ENCODE peak calls at places on chromosome 1, in nine cellular contexts. R is thoracic aorta; H is colonic mucosa; X is fibroblast of lung; J is heart right ventricle; C is ovary; U is lung; L is A673; K is CD8-positive, alpha-beta T cell. I is an unnamed sample.

GRCh38 chr1:118947003-118947765 is 41.0 kb downstream of the TBX15 start:
- DNase-seq in R (no peak), H (no peak), X (peak), J (no peak), C (no peak), U (no peak), L (no peak), K (no peak), I (no peak)

GRCh38 chr1:3139871-3140837 is 71.2 kb downstream of the PRDM16 start:
- DNase-seq in R (no peak), H (no peak), X (no peak), J (no peak), C (no peak), U (no peak), L (no peak), K (no peak), I (no peak)

GRCh38 chr1:200319143-200319542 is 90.7 kb downstream of the ZNF281 start:
- DNase-seq in R (no peak), H (no peak), X (no peak), J (no peak), C (no peak), U (no peak), L (no peak), K (no peak), I (peak)

GRCh38 chr1:150476754-150477153 is 10.5 kb upstream of the TARS2 start:
- DNase-seq in R (no peak), H (no peak), X (no peak), J (no peak), C (no peak), U (no peak), L (no peak), K (no peak), I (no peak)

GRCh38 chr1:29190718-29191117 is 9.0 kb upstream of the SRSF4 start:
- DNase-seq in R (no peak), H (no peak), X (no peak), J (no peak), C (no peak), U (no peak), L (no peak), K (no peak), I (no peak)

GRCh38 chr1:16720403-16721223 is 19.7 kb upstream of the RNU1-4 start:
- DNase-seq in R (no peak), H (no peak), X (no peak), J (no peak), C (peak), U (peak), L (no peak), K (no peak), I (peak)

GRCh38 chr1:91428182-91428798 is 23.7 kb upstream of the HFM1 start:
- DNase-seq in R (no peak), H (no peak), X (no peak), J (no peak), C (no peak), U (no peak), L (no peak), K (no peak), I (no peak)

GRCh38 chr1:25881266-25881665 is 5.8 kb upstream of the PAQR7 start:
- DNase-seq in R (no peak), H (no peak), X (no peak), J (no peak), C (no peak), U (no peak), L (no peak), K (no peak), I (no peak)

GRCh38 chr1:65339866-65340483 is 30.6 kb downstream of the DNAJC6 start:
- DNase-seq in R (no peak), H (no peak), X (peak), J (no peak), C (no peak), U (no peak), L (no peak), K (no peak), I (peak)

GRCh38 chr1:177209357-177209756 is 38.6 kb downstream of the BRINP2 start:
- DNase-seq in R (peak), H (peak), X (peak), J (peak), C (peak), U (peak), L (peak), K (no peak), I (peak)

GRCh38 chr1:27603320-27603961 is 503 bp downstream of the AHDC1 start:
- DNase-seq in R (no peak), H (no peak), X (no peak), J (peak), C (peak), U (no peak), L (peak), K (peak), I (no peak)

GRCh38 chr1:7940745-7941436 is at the start of gene TNFRSF9:
- DNase-seq in R (no peak), H (no peak), X (no peak), J (no peak), C (no peak), U (peak), L (no peak), K (peak), I (peak)

GRCh38 chr1:244388961-244389360 is 62.7 kb downstream of the ADSS2 start:
- DNase-seq in R (no peak), H (no peak), X (peak), J (no peak), C (no peak), U (no peak), L (no peak), K (no peak), I (no peak)

GRCh38 chr1:51491166-51491981 is 27.7 kb downstream of the EPS15 start:
- DNase-seq in R (no peak), H (peak), X (no peak), J (no peak), C (no peak), U (no peak), L (no peak), K (no peak), I (peak)

GRCh38 chr1:58592521-58593134 is 15.6 kb upstream of the TACSTD2 start:
- DNase-seq in R (peak), H (no peak), X (peak), J (peak), C (peak), U (peak), L (peak), K (no peak), I (peak)

GRCh38 chr1:203306089-203306969 is 1.0 kb downstream of the BTG2 start:
- DNase-seq in R (peak), H (peak), X (peak), J (peak), C (peak), U (peak), L (peak), K (peak), I (peak)

GRCh38 chr1:214568328-214568727 is 16.9 kb upstream of the PTPN14 start:
- DNase-seq in R (no peak), H (no peak), X (peak), J (no peak), C (no peak), U (no peak), L (no peak), K (no peak), I (no peak)

GRCh38 chr1:156496211-156496761 is 4.3 kb downstream of the MEF2D start:
- DNase-seq in R (no peak), H (peak), X (no peak), J (no peak), C (peak), U (no peak), L (no peak), K (no peak), I (no peak)

GRCh38 chr1:209720326-209720725 is 15.7 kb downstream of the HSD11B1 start:
- DNase-seq in R (no peak), H (no peak), X (peak), J (no peak), C (no peak), U (no peak), L (no peak), K (no peak), I (no peak)

GRCh38 chr1:53678046-53678445 is 60.9 kb downstream of the GLIS1 start:
- DNase-seq in R (no peak), H (no peak), X (no peak), J (no peak), C (no peak), U (no peak), L (no peak), K (no peak), I (no peak)

GRCh38 chr1:12078938-12079861 is 16.1 kb downstream of the TNFRSF8 start:
- DNase-seq in R (no peak), H (peak), X (peak), J (no peak), C (peak), U (no peak), L (peak), K (no peak), I (peak)
- TF ChIP-seq CTCF in R (no peak), H (no peak), X (peak), J (peak), C (peak), U (no peak), L (peak), K (peak), I (peak)

GRCh38 chr1:34188985-34189384 is 12.3 kb downstream of the C1orf94 start:
- DNase-seq in R (no peak), H (no peak), X (no peak), J (no peak), C (no peak), U (no peak), L (no peak), K (no peak), I (no peak)
- H3K4me3 ChIP-seq in R (no peak), H (no peak), X (no peak), J (no peak), C (no peak), U (no peak), L (no peak), K (no peak), I (no peak)

DNA sequence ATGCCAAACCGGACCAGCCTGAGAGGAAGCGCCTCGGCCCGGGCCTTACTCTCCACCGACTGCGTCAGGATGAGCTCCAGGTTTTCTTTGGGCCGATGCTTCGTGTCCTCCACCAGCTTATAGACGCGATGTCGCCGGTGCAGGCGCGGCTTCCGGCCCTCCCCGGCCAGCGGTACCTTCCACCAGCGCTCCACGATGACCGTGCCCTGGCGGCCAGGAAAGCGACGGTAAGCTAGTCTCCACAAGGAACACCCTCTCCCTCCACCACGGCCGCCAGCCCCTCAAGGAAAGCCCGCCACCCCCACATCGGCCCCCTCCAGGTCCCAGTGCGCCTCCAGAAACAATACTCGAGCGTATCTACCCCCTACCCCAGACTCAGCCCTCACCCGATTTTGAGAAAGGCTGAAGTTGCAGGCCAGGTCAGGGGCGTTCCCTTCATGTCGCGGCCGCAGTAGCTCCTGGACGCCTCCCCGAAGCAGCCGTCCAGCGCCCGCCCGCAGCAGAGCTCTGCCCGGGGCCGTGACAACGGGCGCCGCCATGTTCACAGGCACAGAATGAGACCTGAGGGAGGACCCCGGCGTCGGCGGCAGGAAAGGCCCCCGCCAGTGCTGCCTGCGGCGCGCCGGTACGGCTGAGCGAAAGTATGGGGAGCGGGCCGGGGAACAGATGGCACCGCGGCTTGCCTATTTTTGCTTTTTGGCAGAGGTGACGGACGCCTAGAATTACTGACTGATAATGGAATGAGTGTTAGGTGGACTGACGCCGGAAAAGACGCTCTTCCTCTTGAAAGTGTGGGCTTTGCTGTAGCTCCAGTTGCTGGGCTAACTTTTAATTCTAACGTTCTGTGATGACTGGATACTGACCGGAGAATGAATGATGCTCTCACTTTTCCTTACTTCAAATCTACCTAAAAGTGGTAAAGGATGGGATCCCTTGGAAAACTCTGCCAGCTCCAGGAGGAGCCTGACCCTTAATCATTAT is at the start of gene MRPL9:
- DNase-seq in R (peak), H (peak), X (peak), J (peak), C (peak), U (peak), L (peak), K (peak), I (peak)
- TF ChIP-seq CTCF in R (no peak), H (no peak), X (no peak), J (no peak), C (no peak), U (no peak), L (no peak), K (no peak), I (peak)

GRCh38 chr1:161768461-161768860 is 2.3 kb downstream of the ATF6 start:
- DNase-seq in R (no peak), H (no peak), X (no peak), J (no peak), C (no peak), U (no peak), L (no peak), K (no peak), I (no peak)

GRCh38 chr1:161763522-161764098 is 2.5 kb upstream of the ATF6 start:
- DNase-seq in R (no peak), H (peak), X (no peak), J (no peak), C (no peak), U (no peak), L (peak), K (peak), I (peak)

GRCh38 chr1:161770250-161770649 is 4.1 kb downstream of the ATF6 start:
- DNase-seq in R (no peak), H (no peak), X (no peak), J (no peak), C (no peak), U (no peak), L (no peak), K (no peak), I (no peak)

GRCh38 chr1:161768986-161769672 is 3.0 kb downstream of the ATF6 start:
- DNase-seq in R (no peak), H (no peak), X (no peak), J (no peak), C (no peak), U (no peak), L (peak), K (no peak), I (no peak)

DNA sequence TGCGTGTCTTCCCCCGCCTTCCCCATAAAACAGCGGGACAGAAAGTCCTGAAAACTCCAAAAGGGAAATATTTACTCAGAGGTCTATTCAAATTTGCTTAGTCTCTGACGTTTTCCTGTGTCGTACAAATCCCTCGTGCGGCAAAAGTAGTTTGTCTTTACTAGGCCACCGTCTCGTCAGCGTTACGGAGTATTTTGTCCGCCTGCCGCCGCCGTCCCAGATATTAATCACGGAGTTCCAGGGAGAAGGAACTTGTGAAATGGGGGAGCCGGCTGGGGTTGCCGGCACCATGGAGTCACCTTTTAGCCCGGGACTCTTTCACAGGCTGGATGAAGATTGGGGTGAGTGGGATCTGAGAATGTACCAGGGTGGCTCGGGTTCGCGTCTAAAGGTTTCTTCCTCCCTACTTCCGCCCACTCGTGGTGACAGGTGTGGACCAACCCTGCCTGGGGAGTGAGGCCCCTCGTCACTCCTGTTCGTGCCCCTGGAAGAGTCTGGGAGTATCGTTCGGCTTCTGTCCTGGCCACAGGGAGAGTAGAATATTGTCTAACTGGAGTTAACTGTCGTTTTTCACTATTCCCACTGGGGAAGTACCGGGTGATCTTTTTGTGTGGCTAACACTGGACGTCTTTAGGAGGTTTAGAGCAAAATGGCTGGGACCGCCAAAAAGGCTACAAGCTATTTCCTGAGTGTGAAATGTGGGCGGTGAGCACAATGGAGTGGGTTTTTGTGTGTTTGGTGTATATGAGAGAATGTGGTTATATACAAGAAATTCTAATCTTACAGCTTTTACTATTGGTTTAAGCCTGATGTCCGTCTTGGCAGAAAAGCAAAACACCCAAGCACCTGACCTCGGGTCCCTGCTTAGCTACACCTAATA is at the start of gene ATF6:
- DNase-seq in R (peak), H (peak), X (peak), J (peak), C (peak), U (peak), L (peak), K (peak), I (peak)
- H3K4me3 ChIP-seq in R (peak), H (peak), X (peak), J (peak), C (peak), U (peak), L (peak), K (peak), I (peak)

GRCh38 chr1:22819391-22819790 is 108.8 kb downstream of the EPHB2 start:
- DNase-seq in R (no peak), H (no peak), X (no peak), J (no peak), C (no peak), U (no peak), L (no peak), K (no peak), I (no peak)
- TF ChIP-seq CTCF in R (no peak), H (no peak), X (no peak), J (no peak), C (no peak), U (no peak), L (no peak), K (no peak), I (no peak)

GRCh38 chr1:67135354-67135753 is 584 bp upstream of the C1orf141 start:
- DNase-seq in R (no peak), H (no peak), X (peak), J (no peak), C (no peak), U (no peak), L (peak), K (no peak), I (peak)
- H3K4me3 ChIP-seq in R (peak), H (no peak), X (no peak), J (peak), C (no peak), U (no peak), L (no peak), K (peak), I (no peak)

DNA sequence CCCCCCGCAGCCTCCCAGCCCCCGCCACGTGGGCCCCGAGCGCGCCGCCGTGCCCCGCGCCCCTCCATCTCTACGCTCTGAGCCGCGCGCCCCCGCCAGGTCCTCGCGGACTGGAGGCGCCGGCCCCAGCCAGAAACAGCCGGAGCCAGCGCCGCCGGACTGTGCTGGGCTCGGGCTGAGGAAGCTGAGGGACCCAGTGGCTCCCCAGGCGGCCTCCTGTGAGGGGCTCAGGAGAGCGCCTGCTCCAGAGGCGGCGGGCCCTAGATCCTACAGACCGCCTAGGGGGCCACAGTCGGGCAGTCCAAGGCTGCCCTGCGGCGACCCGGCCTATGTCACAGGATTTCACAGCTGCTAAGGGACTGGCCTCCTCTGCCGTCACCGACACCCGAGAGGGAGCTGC is 82.1 kb downstream of the NENF start:
- DNase-seq in R (no peak), H (no peak), X (no peak), J (peak), C (peak), U (no peak), L (no peak), K (no peak), I (no peak)
- TF ChIP-seq CTCF in R (no peak), H (no peak), X (no peak), J (no peak), C (no peak), U (no peak), L (no peak), K (no peak), I (no peak)

GRCh38 chr1:1242461-1243080 is 4.0 kb downstream of the C1QTNF12 start:
- DNase-seq in R (no peak), H (no peak), X (no peak), J (peak), C (no peak), U (no peak), L (no peak), K (no peak), I (no peak)

GRCh38 chr1:1245178-1245839 is 1.2 kb downstream of the C1QTNF12 start:
- DNase-seq in R (no peak), H (no peak), X (no peak), J (no peak), C (no peak), U (no peak), L (no peak), K (no peak), I (no peak)

GRCh38 chr1:1243261-1243660 is 3.3 kb downstream of the C1QTNF12 start:
- DNase-seq in R (no peak), H (no peak), X (no peak), J (no peak), C (no peak), U (no peak), L (no peak), K (no peak), I (no peak)

GRCh38 chr1:1244192-1244811 is 2.2 kb downstream of the C1QTNF12 start:
- DNase-seq in R (no peak), H (peak), X (no peak), J (peak), C (no peak), U (no peak), L (no peak), K (no peak), I (no peak)

DNA sequence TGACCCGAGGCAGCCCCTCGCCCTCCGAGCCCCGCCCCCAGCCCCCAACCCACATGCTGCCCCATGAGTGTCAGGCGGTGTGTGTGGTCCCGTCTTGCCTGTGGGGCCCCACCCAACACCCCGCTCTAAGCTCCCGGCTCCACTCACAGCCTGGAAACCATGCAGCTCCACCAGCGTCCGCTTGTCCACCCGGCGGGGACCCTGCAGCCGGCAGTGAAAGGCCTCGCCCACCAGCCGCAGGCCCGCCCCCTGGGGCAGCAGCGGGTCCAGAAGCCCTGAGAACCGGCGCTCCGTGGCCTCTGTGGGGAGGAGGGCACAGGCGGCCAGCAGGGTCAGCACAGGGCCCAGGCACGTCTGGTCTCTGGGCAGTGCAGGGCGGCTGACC is 2.7 kb downstream of the C1QTNF12 start:
- DNase-seq in R (no peak), H (no peak), X (no peak), J (peak), C (no peak), U (no peak), L (no peak), K (no peak), I (no peak)
- H3K4me3 ChIP-seq in R (no peak), H (peak), X (no peak), J (peak), C (no peak), U (no peak), L (no peak), K (no peak), I (no peak)

GRCh38 chr1:77031101-77031662 is 163.9 kb downstream of the ST6GALNAC5 start:
- DNase-seq in R (no peak), H (no peak), X (peak), J (no peak), C (no peak), U (no peak), L (no peak), K (no peak), I (peak)
- TF ChIP-seq CTCF in R (no peak), H (no peak), X (no peak), J (no peak), C (no peak), U (no peak), L (no peak), K (no peak), I (peak)

DNA sequence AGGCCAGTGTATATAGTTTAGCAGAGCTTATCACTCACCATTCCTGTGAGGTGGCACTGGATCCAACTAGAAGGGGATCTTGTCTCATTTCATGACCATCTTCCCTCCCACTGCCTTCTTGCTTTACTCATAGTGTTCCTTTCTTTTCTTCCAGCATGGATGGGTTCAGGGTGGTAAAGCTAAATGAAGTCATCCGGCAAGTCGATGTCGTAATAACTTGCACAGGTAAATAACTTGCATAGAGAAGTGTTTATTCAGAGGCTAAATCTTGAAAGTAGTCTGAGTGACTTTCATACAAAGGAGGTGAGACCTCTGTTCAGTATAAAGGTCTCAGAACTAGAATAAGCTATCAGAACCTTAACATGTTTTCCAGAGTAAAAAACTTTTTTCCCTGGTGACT is 16.6 kb upstream of the STRIP1 start:
- DNase-seq in R (no peak), H (no peak), X (no peak), J (no peak), C (no peak), U (no peak), L (no peak), K (no peak), I (peak)
- H3K4me3 ChIP-seq in R (no peak), H (no peak), X (no peak), J (no peak), C (no peak), U (no peak), L (no peak), K (no peak), I (no peak)

I was measured in epithelial cell of esophagus.